ENCODE peak calls at places on chromosomes 7 and 10, in five cellular contexts. T is body of pancreas, W is fibroblast of pulmonary artery, S is lower lobe of right lung, I is skeletal muscle cell. M is an unnamed sample.

GRCh38 chr7:4742051-4742573 is 33.3 kb upstream of the AP5Z1 start:
- DNase-seq in S (no peak), T (no peak), W (no peak), I (no peak), M (no peak)

GRCh38 chr10:16950686-16951681 is 133.8 kb upstream of the RSU1 start:
- DNase-seq in W (peak; percentile 76), S (no peak), I (no peak), T (no peak), M (peak; percentile 86)

GRCh38 chr10:61757525-61758397 is 95.0 kb downstream of the CABCOCO1 start:
- DNase-seq in W (peak; percentile 77), I (peak; percentile 66), S (no peak), T (peak; percentile 13), M (peak; percentile 67)

GRCh38 chr7:143372070-143372469 is 9.1 kb upstream of the ZYX start:
- DNase-seq in T (peak; percentile 57), S (peak; percentile 73), I (no peak), W (peak; percentile 55), M (no peak)

GRCh38 chr10:11934262-11934661 is 108.3 kb downstream of the UPF2 start:
- DNase-seq in S (no peak), W (no peak), I (no peak), T (no peak), M (peak; percentile 27)

GRCh38 chr7:158763454-158764033 is 58.9 kb upstream of the NCAPG2 start:
- DNase-seq in I (no peak), S (no peak), W (no peak), T (no peak), M (no peak)

GRCh38 chr7:47702096-47702495 is 120.2 kb upstream of the TNS3 start:
- DNase-seq in W (no peak), S (no peak), I (no peak), T (no peak), M (no peak)

GRCh38 chr7:7221602-7222038 is 39.3 kb downstream of the C1GALT1 start:
- DNase-seq in W (peak; percentile 80), S (no peak), T (no peak), I (peak; percentile 39), M (peak; percentile 50)

GRCh38 chr7:30920584-30921539 is 9.2 kb downstream of the AQP1 start:
- DNase-seq in T (no peak), S (peak; percentile 44), W (peak; percentile 51), I (no peak), M (peak; percentile 37)

GRCh38 chr10:62356447-62356846 is 17.7 kb upstream of the ZNF365 start:
- DNase-seq in W (no peak), T (no peak), S (no peak), I (no peak), M (no peak)

GRCh38 chr10:14971867-14972448 is 12.8 kb downstream of the MEIG1 start:
- DNase-seq in W (peak; percentile 23), S (no peak), I (no peak), T (peak; percentile 41), M (peak; percentile 31)

GRCh38 chr10:3959370-3960266 is 174.6 kb upstream of the KLF6 start:
- DNase-seq in I (no peak), S (no peak), T (no peak), W (no peak), M (no peak)

GRCh38 chr7:128405345-128406146 is 4.2 kb downstream of the IMPDH1 start:
- DNase-seq in W (peak; percentile 22), I (no peak), S (peak; percentile 70), T (peak; percentile 29), M (no peak)

GRCh38 chr7:128403676-128404075 is 6.1 kb downstream of the IMPDH1 start:
- DNase-seq in T (no peak), S (no peak), W (no peak), I (no peak), M (no peak)

GRCh38 chr7:128404826-128405344 is 4.9 kb downstream of the IMPDH1 start:
- DNase-seq in W (no peak), I (no peak), T (no peak), S (no peak), M (no peak)

GRCh38 chr7:128402346-128402745 is 7.4 kb downstream of the IMPDH1 start:
- DNase-seq in W (no peak), S (no peak), I (no peak), T (no peak), M (no peak)

DNA sequence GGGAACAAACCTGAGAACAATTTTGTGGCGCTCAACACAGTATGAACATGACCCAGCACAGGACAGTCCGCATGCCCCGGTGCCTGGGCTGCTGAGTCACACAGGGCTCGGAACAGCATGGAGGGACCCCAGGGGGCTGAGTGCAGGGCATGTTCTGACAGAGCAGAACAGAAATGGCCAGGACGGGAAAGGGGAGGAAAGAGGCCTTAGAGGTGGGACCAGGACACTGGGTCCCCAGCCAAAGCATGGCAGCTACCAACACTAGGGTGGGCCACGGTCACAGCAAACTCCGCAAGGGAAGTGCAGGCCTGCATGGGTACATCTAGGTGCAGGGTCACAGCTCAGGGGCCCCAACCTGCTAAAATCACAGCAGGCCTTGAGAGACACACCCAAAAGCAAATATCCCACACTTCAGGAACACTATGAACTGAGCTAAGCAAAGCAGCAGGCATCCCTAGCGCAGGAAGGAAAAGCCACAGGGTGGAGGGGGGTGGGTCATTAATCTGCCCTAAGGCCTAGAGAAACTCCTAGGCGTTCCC is 5.6 kb downstream of the IMPDH1 start:
- DNase-seq in S (no peak), T (no peak), W (no peak), I (no peak), M (peak; percentile 26)
- H3K4me3 ChIP-seq in S (peak overlapping the region; percentile 75), T (no peak overlapping the region), W (peak overlapping the region; percentile 66), I (peak overlapping the region; percentile 79), M (peak overlapping the region; percentile 73)

GRCh38 chr10:72564596-72564995 is 61.3 kb downstream of the MICU1 start:
- DNase-seq in T (no peak), W (peak; percentile 56), S (no peak), I (peak; percentile 50), M (peak; percentile 90)

GRCh38 chr10:72567884-72568283 is 58.0 kb downstream of the MICU1 start:
- DNase-seq in W (peak; percentile 14), T (no peak), S (no peak), I (no peak), M (peak; percentile 35)

GRCh38 chr10:72563327-72563932 is 62.4 kb downstream of the MICU1 start:
- DNase-seq in S (no peak), T (no peak), I (no peak), W (no peak), M (no peak)

GRCh38 chr10:72573079-72573478 is 52.8 kb downstream of the MICU1 start:
- DNase-seq in W (no peak), T (no peak), S (no peak), I (no peak), M (no peak)

GRCh38 chr10:72567421-72567820 is 58.5 kb downstream of the MICU1 start:
- DNase-seq in W (peak; percentile 13), T (no peak), I (no peak), S (no peak), M (peak; percentile 10)
- H3K4me3 ChIP-seq in W (no peak overlapping the region), T (no peak overlapping the region), I (no peak overlapping the region), S (no peak overlapping the region), M (no peak overlapping the region)

DNA sequence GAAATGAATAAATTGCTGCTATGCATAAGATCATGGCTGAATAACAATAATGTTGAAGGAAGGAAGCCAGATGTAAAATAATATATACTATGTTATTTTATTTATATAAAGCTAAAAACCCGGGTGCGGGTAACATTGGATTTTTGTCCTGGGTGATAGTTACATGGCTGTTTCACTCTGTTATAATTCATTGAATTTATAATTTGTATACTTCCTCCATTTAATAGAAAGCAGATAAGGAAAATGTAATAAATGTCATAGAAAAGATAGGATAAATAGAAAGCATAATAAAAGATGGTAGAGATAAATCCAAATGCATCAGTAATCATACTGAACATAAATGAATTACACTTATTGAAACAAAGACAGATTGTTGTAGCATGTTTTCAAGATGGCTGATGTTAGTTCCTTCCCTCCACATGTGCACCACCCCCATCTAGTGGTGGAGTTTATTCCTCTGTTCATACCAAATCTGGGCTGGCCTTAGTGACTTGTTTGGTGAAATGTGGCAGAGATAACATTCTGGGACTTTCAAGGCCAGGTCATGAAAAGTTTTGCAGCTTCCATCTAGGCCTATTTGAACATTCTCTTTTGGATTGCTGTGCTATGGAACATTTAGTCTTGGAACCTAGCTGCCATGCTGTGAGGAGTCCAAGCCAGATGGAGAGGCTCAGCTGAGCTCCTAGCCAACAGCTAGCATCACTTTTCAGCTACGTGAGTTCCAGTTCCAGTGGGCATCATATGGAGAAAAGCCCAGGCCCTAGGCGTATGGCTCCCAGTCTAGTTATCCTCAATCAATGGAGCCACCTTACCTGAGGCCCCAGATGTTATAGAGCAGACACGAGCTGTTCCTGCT is 46.9 kb downstream of the AHCYL2 start:
- DNase-seq in I (no peak), T (peak; percentile 75), W (peak; percentile 67), S (no peak), M (peak; percentile 86)
- H3K4me3 ChIP-seq in I (no peak overlapping the region), T (no peak overlapping the region), W (no peak overlapping the region), S (no peak overlapping the region), M (no peak overlapping the region)

GRCh38 chr7:3039787-3040186 is 3.9 kb downstream of the CARD11 start:
- DNase-seq in T (no peak), S (no peak), W (no peak), I (no peak), M (no peak)
- H3K4me3 ChIP-seq in T (no peak overlapping the region), S (no peak overlapping the region), W (no peak overlapping the region), I (no peak overlapping the region), M (no peak overlapping the region)

GRCh38 chr10:87803328-87803727 is 14.7 kb downstream of the ATAD1 start:
- DNase-seq in I (no peak), S (no peak), T (no peak), W (no peak), M (no peak)
- H3K4me3 ChIP-seq in I (no peak overlapping the region), S (no peak overlapping the region), T (no peak overlapping the region), W (no peak overlapping the region), M (no peak overlapping the region)